ENCODE peak calls at places on chromosome 11, in six cellular contexts. One of them, this sample, is unnamed.

GRCh38 chr11:215581-216037 is 8.1 kb downstream of the RIC8A start:
- DNase-seq in HL-60: no peak
- DNase-seq in GM12878: no peak
- DNase-seq in H1: no peak
- DNase-seq in SK-N-SH: no peak
- DNase-seq in HepG2: no peak
- DNase-seq in this sample: no peak

GRCh38 chr11:612961-613300 is 2.8 kb downstream of the IRF7 start:
- DNase-seq in HL-60: no peak
- DNase-seq in GM12878: no peak
- DNase-seq in H1: no peak
- DNase-seq in SK-N-SH: no peak
- DNase-seq in HepG2: no peak
- DNase-seq in this sample: no peak

GRCh38 chr11:122115520-122116343 is at the start of gene BLID:
- DNase-seq in HL-60: no peak
- DNase-seq in GM12878: no peak
- DNase-seq in H1: no peak
- DNase-seq in SK-N-SH: no peak
- DNase-seq in HepG2: peak; percentile 7
- DNase-seq in this sample: no peak

GRCh38 chr11:131064373-131064991 is 148.2 kb upstream of the SNX19 start:
- DNase-seq in HL-60: peak; percentile 4
- DNase-seq in GM12878: peak; percentile 5
- DNase-seq in H1: peak; percentile 82
- DNase-seq in SK-N-SH: peak; percentile 80
- DNase-seq in HepG2: peak; percentile 42
- DNase-seq in this sample: peak; percentile 66

GRCh38 chr11:64306876-64307622 is 1.7 kb downstream of the ESRRA start:
- DNase-seq in HL-60: no peak
- DNase-seq in GM12878: no peak
- DNase-seq in H1: no peak
- DNase-seq in SK-N-SH: no peak
- DNase-seq in HepG2: peak; percentile 60
- DNase-seq in this sample: peak; percentile 51

GRCh38 chr11:76762867-76763572 is 20.1 kb upstream of the TSKU start:
- DNase-seq in HL-60: no peak
- DNase-seq in GM12878: no peak
- DNase-seq in H1: no peak
- DNase-seq in SK-N-SH: no peak
- DNase-seq in HepG2: no peak
- DNase-seq in this sample: no peak

GRCh38 chr11:63022422-63022821 is 6.8 kb upstream of the SLC22A8 start:
- DNase-seq in HL-60: no peak
- DNase-seq in GM12878: no peak
- DNase-seq in H1: no peak
- DNase-seq in SK-N-SH: no peak
- DNase-seq in HepG2: no peak
- DNase-seq in this sample: no peak

GRCh38 chr11:60803273-60803936 is 18.3 kb downstream of the MS4A10 start:
- DNase-seq in HL-60: no peak
- DNase-seq in GM12878: no peak
- DNase-seq in H1: no peak
- DNase-seq in SK-N-SH: no peak
- DNase-seq in HepG2: no peak
- DNase-seq in this sample: no peak

GRCh38 chr11:23586188-23586587 is 725.9 kb upstream of the CCDC179 start:
- DNase-seq in HL-60: no peak
- DNase-seq in GM12878: no peak
- DNase-seq in H1: no peak
- DNase-seq in SK-N-SH: no peak
- DNase-seq in HepG2: no peak
- DNase-seq in this sample: no peak

GRCh38 chr11:2781413-2782274 is 81.8 kb upstream of the KCNQ1OT1 start:
- DNase-seq in HL-60: no peak
- DNase-seq in GM12878: no peak
- DNase-seq in H1: no peak
- DNase-seq in SK-N-SH: no peak
- DNase-seq in HepG2: no peak
- DNase-seq in this sample: peak; percentile 18

GRCh38 chr11:6022954-6023353 is 7.6 kb downstream of the OR56A1 start:
- DNase-seq in HL-60: peak; percentile 37
- DNase-seq in GM12878: peak; percentile 5
- DNase-seq in H1: no peak
- DNase-seq in SK-N-SH: no peak
- DNase-seq in HepG2: peak; percentile 43
- DNase-seq in this sample: peak; percentile 14

GRCh38 chr11:110862407-110862806 is 150.2 kb upstream of the ARHGAP20 start:
- DNase-seq in HL-60: no peak
- DNase-seq in GM12878: no peak
- DNase-seq in H1: no peak
- DNase-seq in SK-N-SH: no peak
- DNase-seq in HepG2: no peak
- DNase-seq in this sample: no peak

GRCh38 chr11:119421351-119421750 is 1.6 kb downstream of the THY1 start:
- DNase-seq in HL-60: no peak
- DNase-seq in GM12878: no peak
- DNase-seq in H1: no peak
- DNase-seq in SK-N-SH: no peak
- DNase-seq in HepG2: no peak
- DNase-seq in this sample: no peak

GRCh38 chr11:84564180-84564866 is 1062.8 kb downstream of the DLG2 start:
- DNase-seq in HL-60: peak; percentile 12
- DNase-seq in GM12878: no peak
- DNase-seq in H1: no peak
- DNase-seq in SK-N-SH: peak; percentile 16
- DNase-seq in HepG2: peak; percentile 77
- DNase-seq in this sample: peak; percentile 50

GRCh38 chr11:76206327-76207081 is at the start of gene WNT11:
- DNase-seq in HL-60: no peak
- DNase-seq in GM12878: no peak
- DNase-seq in H1: no peak
- DNase-seq in SK-N-SH: peak; percentile 84
- DNase-seq in HepG2: no peak
- DNase-seq in this sample: peak; percentile 89

GRCh38 chr11:95768521-95768920 is 21.1 kb downstream of the FAM76B start:
- DNase-seq in HL-60: no peak
- DNase-seq in GM12878: no peak
- DNase-seq in H1: no peak
- DNase-seq in SK-N-SH: no peak
- DNase-seq in HepG2: no peak
- DNase-seq in this sample: no peak

GRCh38 chr11:49424136-49424535 is 215.7 kb upstream of the FOLH1 start:
- DNase-seq in HL-60: no peak
- DNase-seq in GM12878: no peak
- DNase-seq in H1: no peak
- DNase-seq in SK-N-SH: no peak
- DNase-seq in HepG2: no peak
- DNase-seq in this sample: no peak

GRCh38 chr11:100515087-100515486 is 172.0 kb upstream of the ARHGAP42 start:
- DNase-seq in HL-60: no peak
- DNase-seq in GM12878: no peak
- DNase-seq in H1: no peak
- DNase-seq in SK-N-SH: no peak
- DNase-seq in HepG2: no peak
- DNase-seq in this sample: no peak

GRCh38 chr11:29279716-29280115 is 737.1 kb downstream of the KCNA4 start:
- DNase-seq in HL-60: no peak
- DNase-seq in GM12878: no peak
- DNase-seq in H1: no peak
- DNase-seq in SK-N-SH: no peak
- DNase-seq in HepG2: no peak
- DNase-seq in this sample: no peak

GRCh38 chr11:120748485-120748814 is 236.9 kb downstream of the GRIK4 start:
- DNase-seq in HL-60: no peak
- DNase-seq in GM12878: no peak
- DNase-seq in H1: no peak
- DNase-seq in SK-N-SH: peak; percentile 25
- DNase-seq in HepG2: no peak
- DNase-seq in this sample: no peak

GRCh38 chr11:105673089-105673488 is 63.2 kb downstream of the GRIA4 start:
- DNase-seq in HL-60: no peak
- DNase-seq in GM12878: no peak
- DNase-seq in H1: no peak
- DNase-seq in SK-N-SH: no peak
- DNase-seq in HepG2: peak; percentile 12
- DNase-seq in this sample: peak; percentile 7

GRCh38 chr11:69965821-69966582 is 112.1 kb upstream of the ANO1 start:
- DNase-seq in HL-60: no peak
- DNase-seq in GM12878: no peak
- DNase-seq in H1: no peak
- DNase-seq in SK-N-SH: no peak
- DNase-seq in HepG2: no peak
- DNase-seq in this sample: no peak
- TF ChIP-seq GABPA in HL-60: no peak
- TF ChIP-seq GABPA in GM12878: no peak
- TF ChIP-seq GABPA in H1: no peak
- TF ChIP-seq GABPA in SK-N-SH: no peak
- TF ChIP-seq GABPA in HepG2: no peak
- TF ChIP-seq GABPA in this sample: no peak

GRCh38 chr11:66749091-66749490 is 20.1 kb upstream of the SPTBN2 start:
- DNase-seq in HL-60: no peak
- DNase-seq in GM12878: no peak
- DNase-seq in H1: no peak
- DNase-seq in SK-N-SH: no peak
- DNase-seq in HepG2: no peak
- DNase-seq in this sample: no peak
- TF ChIP-seq GABPA in HL-60: no peak
- TF ChIP-seq GABPA in GM12878: no peak
- TF ChIP-seq GABPA in H1: no peak
- TF ChIP-seq GABPA in SK-N-SH: no peak
- TF ChIP-seq GABPA in HepG2: no peak
- TF ChIP-seq GABPA in this sample: no peak

GRCh38 chr11:67240575-67241389 is 25.5 kb upstream of the GRK2 start:
- DNase-seq in HL-60: peak; percentile 65
- DNase-seq in GM12878: peak; percentile 76
- DNase-seq in H1: no peak
- DNase-seq in SK-N-SH: peak; percentile 58
- DNase-seq in HepG2: peak; percentile 73
- DNase-seq in this sample: peak; percentile 80
- TF ChIP-seq GABPA in HL-60: no peak
- TF ChIP-seq GABPA in GM12878: peak; percentile 22
- TF ChIP-seq GABPA in H1: no peak
- TF ChIP-seq GABPA in SK-N-SH: no peak
- TF ChIP-seq GABPA in HepG2: no peak
- TF ChIP-seq GABPA in this sample: no peak

GRCh38 chr11:69510471-69511357 is 29.3 kb downstream of the LINC01488 start:
- DNase-seq in HL-60: no peak
- DNase-seq in GM12878: no peak
- DNase-seq in H1: no peak
- DNase-seq in SK-N-SH: no peak
- DNase-seq in HepG2: no peak
- DNase-seq in this sample: no peak

GRCh38 chr11:69509846-69510390 is 28.5 kb downstream of the LINC01488 start:
- DNase-seq in HL-60: no peak
- DNase-seq in GM12878: no peak
- DNase-seq in H1: no peak
- DNase-seq in SK-N-SH: no peak
- DNase-seq in HepG2: no peak
- DNase-seq in this sample: no peak

GRCh38 chr11:69512790-69513189 is 31.3 kb downstream of the LINC01488 start:
- DNase-seq in HL-60: no peak
- DNase-seq in GM12878: no peak
- DNase-seq in H1: no peak
- DNase-seq in SK-N-SH: no peak
- DNase-seq in HepG2: no peak
- DNase-seq in this sample: no peak

GRCh38 chr11:69512136-69512535 is 30.7 kb downstream of the LINC01488 start:
- DNase-seq in HL-60: no peak
- DNase-seq in GM12878: no peak
- DNase-seq in H1: no peak
- DNase-seq in SK-N-SH: no peak
- DNase-seq in HepG2: no peak
- DNase-seq in this sample: no peak

GRCh38 chr11:69511358-69512015 is 30.0 kb downstream of the LINC01488 start:
- DNase-seq in HL-60: no peak
- DNase-seq in GM12878: no peak
- DNase-seq in H1: no peak
- DNase-seq in SK-N-SH: no peak
- DNase-seq in HepG2: no peak
- DNase-seq in this sample: no peak
- TF ChIP-seq GABPA in HL-60: no peak
- TF ChIP-seq GABPA in GM12878: no peak
- TF ChIP-seq GABPA in H1: no peak
- TF ChIP-seq GABPA in SK-N-SH: no peak
- TF ChIP-seq GABPA in HepG2: no peak
- TF ChIP-seq GABPA in this sample: no peak

GRCh38 chr11:57485217-57486007 is 25.1 kb downstream of the RTN4RL2 start:
- DNase-seq in HL-60: no peak
- DNase-seq in GM12878: no peak
- DNase-seq in H1: no peak
- DNase-seq in SK-N-SH: no peak
- DNase-seq in HepG2: no peak
- DNase-seq in this sample: no peak
- TF ChIP-seq GABPA in HL-60: no peak
- TF ChIP-seq GABPA in GM12878: no peak
- TF ChIP-seq GABPA in H1: no peak
- TF ChIP-seq GABPA in SK-N-SH: no peak
- TF ChIP-seq GABPA in HepG2: no peak
- TF ChIP-seq GABPA in this sample: no peak

GRCh38 chr11:115929618-115930129 is 425.5 kb upstream of the CADM1 start:
- DNase-seq in HL-60: no peak
- DNase-seq in GM12878: peak; percentile 94
- DNase-seq in H1: no peak
- DNase-seq in SK-N-SH: no peak
- DNase-seq in HepG2: no peak
- DNase-seq in this sample: no peak
- TF ChIP-seq GABPA in HL-60: no peak
- TF ChIP-seq GABPA in GM12878: no peak
- TF ChIP-seq GABPA in H1: no peak
- TF ChIP-seq GABPA in SK-N-SH: no peak
- TF ChIP-seq GABPA in HepG2: no peak
- TF ChIP-seq GABPA in this sample: no peak

GRCh38 chr11:47564933-47565339 is 463 bp upstream of the PTPMT1 start:
- DNase-seq in HL-60: no peak
- DNase-seq in GM12878: no peak
- DNase-seq in H1: no peak
- DNase-seq in SK-N-SH: peak; percentile 43
- DNase-seq in HepG2: no peak
- DNase-seq in this sample: no peak
- TF ChIP-seq GABPA in HL-60: no peak
- TF ChIP-seq GABPA in GM12878: no peak
- TF ChIP-seq GABPA in H1: no peak
- TF ChIP-seq GABPA in SK-N-SH: no peak
- TF ChIP-seq GABPA in HepG2: no peak
- TF ChIP-seq GABPA in this sample: no peak

DNA sequence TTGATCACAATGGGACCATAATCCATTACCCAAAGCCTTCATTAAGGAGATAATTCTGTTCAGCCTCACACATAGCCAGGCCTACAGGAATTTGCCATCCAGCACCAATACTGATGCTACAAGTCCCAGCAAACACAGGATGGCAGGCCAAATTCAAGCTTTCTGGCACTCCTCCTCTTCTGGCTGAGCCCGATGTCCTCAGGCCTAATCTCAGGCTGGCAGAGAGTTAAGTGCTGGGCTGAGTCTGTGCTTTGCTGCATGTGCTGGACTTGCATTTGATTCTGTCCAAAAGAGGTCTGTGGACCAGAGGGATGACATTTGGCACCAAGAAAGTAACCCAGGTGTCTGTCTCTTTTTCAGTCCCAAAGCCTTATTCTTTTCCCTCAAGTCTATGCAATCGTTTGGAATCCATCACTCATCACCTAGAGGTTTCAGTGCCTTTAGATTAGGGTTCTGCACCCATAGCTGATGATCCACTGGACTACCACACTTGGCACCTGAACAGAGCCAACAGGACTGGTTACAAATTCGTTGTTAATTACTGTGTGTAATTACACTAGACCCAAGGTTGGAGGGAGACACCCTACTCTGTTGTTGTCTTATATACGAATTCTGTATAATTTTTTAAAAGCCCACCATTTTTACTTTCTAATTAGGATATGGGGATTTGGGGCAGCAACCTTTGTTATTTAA is 19.4 kb upstream of the LIN7C start:
- DNase-seq in HL-60: no peak
- DNase-seq in GM12878: no peak
- DNase-seq in H1: no peak
- DNase-seq in SK-N-SH: no peak
- DNase-seq in HepG2: no peak
- DNase-seq in this sample: no peak
- TF ChIP-seq GABPA in HL-60: no peak
- TF ChIP-seq GABPA in GM12878: no peak
- TF ChIP-seq GABPA in H1: no peak
- TF ChIP-seq GABPA in SK-N-SH: no peak
- TF ChIP-seq GABPA in HepG2: no peak
- TF ChIP-seq GABPA in this sample: no peak